ENCODE peak calls at places on chromosomes 2 and 18, in six cellular contexts. F is kidney epithelial cell, K is neural progenitor cell, G is T-helper 2 cell, U is smooth muscle cell of the brain vasculature, O is hepatocyte. P is an unnamed sample.

GRCh38 chr2:237721828-237722227 is 76.8 kb upstream of the RBM44 start:
- DNase-seq in F (no peak), K (no peak), G (no peak), U (no peak), O (no peak), P (no peak)

GRCh38 chr2:12169721-12170120 is 423.3 kb downstream of the LPIN1 start:
- DNase-seq in F (peak; percentile 56), K (peak; percentile 31), G (no peak), U (no peak), O (peak; percentile 30), P (no peak)

GRCh38 chr2:11013196-11013595 is 101.5 kb downstream of the KCNF1 start:
- DNase-seq in F (no peak), K (no peak), G (no peak), U (no peak), O (no peak), P (no peak)

GRCh38 chr18:23856466-23857175 is 157.9 kb upstream of the TTC39C start:
- DNase-seq in F (no peak), K (no peak), G (no peak), U (no peak), O (no peak), P (no peak)

GRCh38 chr2:235191486-235191885 is 239.7 kb downstream of the SH3BP4 start:
- DNase-seq in F (no peak), K (no peak), G (no peak), U (no peak), O (no peak), P (no peak)

GRCh38 chr2:99643824-99644787 is 154.3 kb upstream of the REV1 start:
- DNase-seq in F (no peak), K (no peak), G (no peak), U (no peak), O (no peak), P (no peak)

GRCh38 chr2:37458133-37458532 is 113.7 kb downstream of the QPCT start:
- DNase-seq in F (no peak), K (no peak), G (no peak), U (no peak), O (no peak), P (no peak)

GRCh38 chr2:196291873-196292800 is 120.8 kb upstream of the STK17B start:
- DNase-seq in F (peak; percentile 72), K (no peak), G (no peak), U (no peak), O (no peak), P (no peak)

GRCh38 chr2:212945526-212945925 is 205.9 kb downstream of the IKZF2 start:
- DNase-seq in F (no peak), K (no peak), G (no peak), U (no peak), O (no peak), P (no peak)